ENCODE peak calls at places on chromosome 3, in four cellular contexts. J is epithelial cell of esophagus; H is tibial artery; A is activated CD8-positive, alpha-beta memory T cell treated with anti-CD3 and anti-CD28 coated beads for 1 hour. M is an unnamed sample.

GRCh38 chr3:71581981-71582611 is 1.4 kb downstream of the FOXP1 start:
- DNase-seq in H (peak; percentile 73), A (peak; percentile 12), J (peak; percentile 34), M (no peak)

GRCh38 chr3:49653636-49654035 is 20.5 kb upstream of the APEH start:
- DNase-seq in A (no peak), J (no peak), H (no peak), M (no peak)

GRCh38 chr3:20100106-20100605 is 59.9 kb downstream of the KAT2B start:
- DNase-seq in H (no peak), A (no peak), J (no peak), M (no peak)

GRCh38 chr3:123365450-123366143 is 83.3 kb downstream of the ADCY5 start:
- DNase-seq in A (no peak), H (no peak), J (peak; percentile 67), M (no peak)

GRCh38 chr3:31402118-31402517 is 130.6 kb upstream of the STT3B start:
- DNase-seq in H (no peak), J (no peak), A (no peak), M (no peak)

GRCh38 chr3:71360694-71361093 is 222.8 kb downstream of the FOXP1 start:
- DNase-seq in A (no peak), J (no peak), H (no peak), M (no peak)

GRCh38 chr3:186082150-186082549 is 26.7 kb downstream of the ETV5 start:
- DNase-seq in J (no peak), A (no peak), H (no peak), M (no peak)

GRCh38 chr3:188860147-188860546 is 311.6 kb upstream of the TPRG1 start:
- DNase-seq in J (peak; percentile 75), H (no peak), A (no peak), M (no peak)

GRCh38 chr3:51975857-51976549 is 1.1 kb downstream of the ABHD14A start:
- DNase-seq in J (no peak), H (peak; percentile 81), A (no peak), M (no peak)

GRCh38 chr3:15797600-15798303 is at the start of gene ANKRD28:
- DNase-seq in A (no peak), H (no peak), J (peak; percentile 76), M (no peak)

M was measured in stimulated activated CD8-positive, alpha-beta memory T cell treated with anti-CD3 and anti-CD28 coated beads, Interleukin-2, amount 100 ng/mL, for 1 hour.